ENCODE peak calls at places on chromosomes 5 and 9, in four cellular contexts. V is EL, R is mesenchymal stem cell, J is Calu3. C is an unnamed sample.

GRCh38 chr5:132074772-132075718 is 1.5 kb downstream of the CSF2 start:
- DNase-seq in V (no peak), R (no peak), J (peak; percentile 64), C (no peak)

GRCh38 chr5:90221947-90222346 is 187.6 kb downstream of the CETN3 start:
- DNase-seq in R (peak; percentile 15), V (no peak), J (peak; percentile 32), C (no peak)

GRCh38 chr9:72557549-72557948 is 36.1 kb downstream of the TMC1 start:
- DNase-seq in J (peak; percentile 43), R (peak; percentile 99), V (peak; percentile 98), C (no peak)

GRCh38 chr9:9790216-9790872 is 822.5 kb downstream of the PTPRD start:
- DNase-seq in V (no peak), J (peak; percentile 56), R (peak; percentile 41), C (no peak)

GRCh38 chr9:111974092-111974681 is 77.6 kb downstream of the UGCG start:
- DNase-seq in J (peak; percentile 14), V (peak; percentile 67), R (no peak), C (no peak)

GRCh38 chr9:102497709-102498108 is 497.4 kb upstream of the CYLC2 start:
- DNase-seq in J (no peak), V (no peak), R (no peak), C (no peak)

GRCh38 chr9:6829027-6829426 is 71.3 kb downstream of the KDM4C start:
- DNase-seq in V (no peak), J (peak; percentile 2), R (peak; percentile 34), C (no peak)

GRCh38 chr9:25850803-25851202 is 172.6 kb upstream of the TUSC1 start:
- DNase-seq in J (no peak), V (no peak), R (no peak), C (no peak)

GRCh38 chr5:90843443-90843842 is 284.8 kb downstream of the ADGRV1 start:
- DNase-seq in V (no peak), R (no peak), J (no peak), C (no peak)

GRCh38 chr9:85717220-85717619 is 24.5 kb downstream of the AGTPBP1 start:
- DNase-seq in V (no peak), J (no peak), R (no peak), C (no peak)

GRCh38 chr5:34863947-34864346 is 25.0 kb downstream of the TTC23L start:
- DNase-seq in V (no peak), J (no peak), R (no peak), C (no peak)

GRCh38 chr5:99035942-99036341 is 107.1 kb upstream of the CHD1 start:
- DNase-seq in R (no peak), V (no peak), J (no peak), C (no peak)

GRCh38 chr5:159263569-159263905 is 447 bp downstream of the UBLCP1 start:
- DNase-seq in V (no peak), J (no peak), R (no peak), C (no peak)

GRCh38 chr5:119022773-119023172 is 34.4 kb upstream of the DTWD2 start:
- DNase-seq in J (no peak), V (no peak), R (no peak), C (no peak)

GRCh38 chr9:79028101-79028500 is 543.7 kb upstream of the TLE4 start:
- DNase-seq in V (peak; percentile 82), R (peak; percentile 11), J (no peak), C (no peak)

GRCh38 chr5:122354293-122354692 is 42.3 kb downstream of the SNCAIP start:
- DNase-seq in J (no peak), V (no peak), R (peak; percentile 24), C (no peak)

GRCh38 chr9:366620-367019 is 152.0 kb downstream of the DOCK8 start:
- DNase-seq in R (no peak), V (no peak), J (no peak), C (no peak)

GRCh38 chr5:54171645-54172384 is 138.6 kb downstream of the ARL15 start:
- DNase-seq in R (no peak), V (peak; percentile 51), J (peak; percentile 40), C (no peak)

GRCh38 chr5:76789991-76790571 is 28.7 kb upstream of the F2RL1 start:
- DNase-seq in J (no peak), V (no peak), R (no peak), C (no peak)

GRCh38 chr5:135930949-135931295 is 23.9 kb downstream of the LECT2 start:
- DNase-seq in V (no peak), R (no peak), J (no peak), C (no peak)

GRCh38 chr5:5558102-5558501 is 135.6 kb downstream of the ICE1 start:
- DNase-seq in V (no peak), J (no peak), R (no peak), C (no peak)

GRCh38 chr9:85202596-85202995 is 533.1 kb downstream of the NTRK2 start:
- DNase-seq in J (peak; percentile 10), V (no peak), R (no peak), C (no peak)

GRCh38 chr5:137727623-137728022 is 8.3 kb downstream of the KLHL3 start:
- DNase-seq in R (no peak), V (no peak), J (no peak), C (no peak)

GRCh38 chr9:127506814-127507750 is 55.8 kb downstream of the LRSAM1 start:
- DNase-seq in V (peak; percentile 78), J (no peak), R (peak; percentile 80), C (no peak)

GRCh38 chr9:38344566-38345324 is 47.8 kb upstream of the ALDH1B1 start:
- DNase-seq in J (no peak), R (no peak), V (no peak), C (no peak)

GRCh38 chr5:140118294-140118936 is 4.5 kb downstream of the PURA start:
- DNase-seq in J (no peak), V (no peak), R (no peak), C (no peak)

GRCh38 chr9:88736136-88736637 is 201.2 kb downstream of the NXNL2 start:
- DNase-seq in V (no peak), R (no peak), J (no peak), C (no peak)

GRCh38 chr5:96703384-96703910 is 41.3 kb downstream of the CAST start:
- DNase-seq in V (peak; percentile 13), R (peak; percentile 63), J (no peak), C (no peak)

GRCh38 chr5:55570026-55570425 is 35.3 kb upstream of the PLPP1 start:
- DNase-seq in V (peak; percentile 45), R (peak; percentile 41), J (no peak), C (no peak)

GRCh38 chr9:124660341-124660801 is 110.7 kb downstream of the NR6A1 start:
- DNase-seq in V (peak; percentile 63), J (peak; percentile 25), R (peak; percentile 77), C (no peak)

GRCh38 chr9:81902191-81902590 is 26.0 kb upstream of the SPATA31D4 start:
- DNase-seq in V (no peak), R (no peak), J (no peak), C (no peak)

GRCh38 chr9:77663754-77664153 is 15.6 kb upstream of the GNA14 start:
- DNase-seq in R (no peak), V (peak; percentile 47), J (peak; percentile 64), C (no peak)